ENCODE peak calls at places on chromosomes 7 and 10, in five cellular contexts. L is T-cell; K is neural progenitor cell; Z is SHP77; Y is stimulated activated naive CD4-positive, alpha-beta T cell. E is an unnamed sample.

GRCh38 chr10:97539523-97540200 is 32.9 kb upstream of the ANKRD2 start:
- DNase-seq in L (no peak), K (peak), Z (no peak), Y (no peak), E (no peak)

GRCh38 chr7:88092676-88092999 is 127.2 kb downstream of the SRI start:
- DNase-seq in L (no peak), K (no peak), Z (no peak), Y (no peak), E (no peak)

GRCh38 chr7:107133396-107133795 is 35.4 kb upstream of the HBP1 start:
- DNase-seq in L (no peak), K (no peak), Z (no peak), Y (no peak), E (no peak)

GRCh38 chr7:4739528-4739992 is 35.9 kb upstream of the AP5Z1 start:
- DNase-seq in L (peak), K (peak), Z (peak), Y (peak), E (no peak)

GRCh38 chr10:48456808-48457761 is 147.8 kb downstream of the ARHGAP22 start:
- DNase-seq in L (no peak), K (no peak), Z (no peak), Y (no peak), E (peak)

GRCh38 chr7:121803041-121803440 is 69.9 kb upstream of the PTPRZ1 start:
- DNase-seq in L (no peak), K (no peak), Z (no peak), Y (no peak), E (no peak)

GRCh38 chr10:27714349-27714748 is 31.3 kb downstream of the MKX start:
- DNase-seq in L (no peak), K (no peak), Z (no peak), Y (no peak), E (no peak)

GRCh38 chr7:518630-519428 is 817 bp downstream of the PDGFA start:
- DNase-seq in L (no peak), K (peak), Z (no peak), Y (no peak), E (no peak)

GRCh38 chr10:29535012-29535777 is 99.6 kb downstream of the SVIL start:
- DNase-seq in L (no peak), K (peak), Z (no peak), Y (no peak), E (no peak)

GRCh38 chr10:77857272-77857671 is 69.3 kb downstream of the DLG5 start:
- DNase-seq in L (no peak), K (no peak), Z (no peak), Y (no peak), E (no peak)

GRCh38 chr7:83452256-83452655 is 196.7 kb downstream of the SEMA3E start:
- DNase-seq in L (no peak), K (peak), Z (no peak), Y (no peak), E (no peak)

GRCh38 chr10:4867520-4868356 is 41.7 kb downstream of the AKR1E2 start:
- DNase-seq in L (no peak), K (no peak), Z (no peak), Y (no peak), E (no peak)

GRCh38 chr7:42893341-42894242 is 18.3 kb downstream of the C7orf25 start:
- DNase-seq in L (no peak), K (no peak), Z (peak), Y (no peak), E (no peak)

GRCh38 chr7:17716816-17717215 is 223.5 kb downstream of the SNX13 start:
- DNase-seq in L (no peak), K (no peak), Z (no peak), Y (no peak), E (no peak)

GRCh38 chr10:127854769-127855583 is 37.8 kb downstream of the CLRN3 start:
- DNase-seq in L (no peak), K (no peak), Z (no peak), Y (no peak), E (no peak)

GRCh38 chr7:90618880-90619279 is 22.8 kb downstream of the CDK14 start:
- DNase-seq in L (no peak), K (no peak), Z (peak), Y (no peak), E (no peak)

GRCh38 chr7:65373608-65374351 is at the start of gene ZNF92:
- DNase-seq in L (peak), K (peak), Z (peak), Y (peak), E (peak)

GRCh38 chr7:135490783-135491182 is 19.1 kb downstream of the CNOT4 start:
- DNase-seq in L (no peak), K (no peak), Z (no peak), Y (no peak), E (no peak)

GRCh38 chr10:65358565-65358964 is 1567.3 kb upstream of the LRRTM3 start:
- DNase-seq in L (no peak), K (peak), Z (no peak), Y (no peak), E (no peak)

GRCh38 chr10:4242561-4243035 is 457.6 kb upstream of the KLF6 start:
- DNase-seq in L (no peak), K (peak), Z (no peak), Y (no peak), E (no peak)

GRCh38 chr10:7410306-7410799 is 481 bp downstream of the SFMBT2 start:
- DNase-seq in L (peak), K (peak), Z (peak), Y (no peak), E (peak)

GRCh38 chr10:124917168-124917938 is 24.6 kb upstream of the ZRANB1 start:
- DNase-seq in L (peak), K (peak), Z (no peak), Y (peak), E (peak)